ENCODE peak calls at places on chromosomes 6 and 20, in ten cellular contexts. X is EH; Y is heart left ventricle; L is activated CD8-positive, alpha-beta T cell treated with anti-CD3 and anti-CD28 coated beads for 36 hours; H is activated CD8-positive, alpha-beta memory T cell treated with anti-CD3 and anti-CD28 coated beads for 48 hours; C is AG08395; E is Calu3; Q is stimulated activated CD8-positive, alpha-beta memory T cell treated with anti-CD3 and anti-CD28 coated beads, Interleukin-12 subunit alpha, Interleukin-12 subunit beta, amount 100 ng/mL, for 4 hours; W is GM19239; T is AG04449. A is an unnamed sample.
A peak's percentile ranks its signal among the peaks of the same experiment; 100 is the strongest.

GRCh38 chr6:148146717-148147116 is 195.9 kb upstream of the SASH1 start:
- DNase-seq in Q (peak; percentile 8), H (peak; percentile 3), E (peak; percentile 8), C (no peak), X (peak; percentile 26), Y (no peak), W (no peak), L (peak; percentile 86), T (no peak), A (no peak)

GRCh38 chr6:112216699-112217551 is 37.4 kb downstream of the LAMA4 start:
- DNase-seq in E (peak; percentile 10), L (no peak), X (peak; percentile 90), W (no peak), H (no peak), T (peak; percentile 63), Y (no peak), Q (no peak), C (peak; percentile 74), A (peak; percentile 86)

GRCh38 chr6:1239805-1240204 is 72.1 kb upstream of the FOXQ1 start:
- DNase-seq in Q (no peak), W (no peak), E (no peak), L (no peak), X (no peak), H (no peak), T (no peak), C (no peak), Y (no peak), A (no peak)

GRCh38 chr6:117272032-117272866 is 6.9 kb downstream of the VGLL2 start:
- DNase-seq in Y (no peak), E (no peak), W (no peak), L (no peak), Q (no peak), H (no peak), X (no peak), T (no peak), C (no peak), A (peak; percentile 4)

GRCh38 chr6:16140607-16141006 is 11.7 kb downstream of the MYLIP start:
- DNase-seq in W (no peak), T (no peak), E (no peak), H (no peak), Q (no peak), Y (no peak), X (no peak), L (no peak), C (no peak), A (no peak)

GRCh38 chr6:153780011-153780410 is 259.0 kb upstream of the OPRM1 start:
- DNase-seq in X (no peak), T (no peak), E (no peak), C (no peak), Q (no peak), Y (no peak), H (no peak), W (no peak), L (no peak), A (no peak)

GRCh38 chr6:73644030-73644429 is 9.8 kb downstream of the SLC17A5 start:
- DNase-seq in T (no peak), W (no peak), Y (no peak), L (no peak), Q (no peak), C (no peak), E (no peak), X (no peak), H (no peak), A (no peak)

GRCh38 chr6:890201-890600 is 197.3 kb upstream of the EXOC2 start:
- DNase-seq in Q (no peak), T (no peak), H (no peak), X (no peak), C (no peak), W (no peak), Y (no peak), E (no peak), L (no peak), A (no peak)

GRCh38 chr6:6611486-6611885 is 23.0 kb downstream of the LY86 start:
- DNase-seq in X (no peak), C (no peak), W (no peak), L (no peak), Q (no peak), T (no peak), Y (no peak), E (no peak), H (no peak), A (no peak)

GRCh38 chr6:116404706-116405105 is 34.0 kb downstream of the DSE start:
- DNase-seq in W (no peak), Y (no peak), T (no peak), H (no peak), Q (no peak), X (no peak), E (no peak), L (no peak), C (no peak), A (peak; percentile 50)

GRCh38 chr20:50055524-50056083 is 57.3 kb downstream of the UBE2V1 start:
- DNase-seq in W (no peak), H (no peak), E (no peak), T (no peak), Y (no peak), X (no peak), Q (no peak), L (no peak), C (no peak), A (no peak)

GRCh38 chr6:120916844-120917243 is 417.4 kb downstream of the TBC1D32 start:
- DNase-seq in E (no peak), Q (no peak), X (no peak), H (no peak), C (no peak), W (no peak), L (no peak), T (no peak), Y (no peak), A (no peak)

GRCh38 chr6:121612916-121613315 is 177.5 kb downstream of the GJA1 start:
- DNase-seq in L (no peak), W (no peak), E (no peak), H (no peak), X (peak; percentile 4), Y (no peak), Q (no peak), T (no peak), C (no peak), A (no peak)

GRCh38 chr6:37314803-37315515 is 38.8 kb upstream of the RNF8 start:
- DNase-seq in X (peak; percentile 47), Q (no peak), E (peak; percentile 53), Y (peak; percentile 56), T (no peak), H (no peak), L (peak; percentile 70), W (peak; percentile 35), C (peak; percentile 20), A (peak; percentile 12)

GRCh38 chr20:48822879-48823385 is 4.9 kb downstream of the PREX1 start:
- DNase-seq in W (no peak), H (no peak), Y (no peak), C (no peak), X (no peak), T (no peak), L (peak; percentile 66), Q (no peak), E (no peak), A (no peak)

GRCh38 chr20:32325706-32326506 is 32.2 kb upstream of the ASXL1 start:
- DNase-seq in C (no peak), X (peak; percentile 90), T (no peak), H (no peak), W (no peak), E (peak; percentile 60), Q (no peak), L (no peak), Y (no peak), A (no peak)

GRCh38 chr20:51650685-51651134 is 108.2 kb upstream of the NFATC2 start:
- DNase-seq in T (no peak), W (no peak), C (peak; percentile 27), Q (no peak), L (no peak), Y (no peak), E (no peak), X (peak; percentile 62), H (no peak), A (peak; percentile 68)

GRCh38 chr6:130743175-130743574 is 84.0 kb upstream of the SMLR1 start:
- DNase-seq in L (no peak), C (no peak), Y (no peak), T (no peak), W (no peak), H (no peak), E (no peak), Q (no peak), X (no peak), A (no peak)

GRCh38 chr6:111210074-111210729 is 122.9 kb downstream of the SLC16A10 start:
- DNase-seq in C (peak; percentile 72), E (peak; percentile 38), X (peak; percentile 67), T (no peak), H (no peak), Y (no peak), W (peak; percentile 34), Q (no peak), L (peak; percentile 12), A (peak; percentile 58)

GRCh38 chr6:40894962-40895799 is 143.8 kb downstream of the UNC5CL start:
- DNase-seq in L (no peak), Q (no peak), H (no peak), X (peak; percentile 74), C (peak; percentile 82), E (peak; percentile 74), W (no peak), Y (peak; percentile 73), T (no peak), A (peak; percentile 70)

GRCh38 chr20:56928007-56928406 is 298.9 kb downstream of the TFAP2C start:
- DNase-seq in C (no peak), L (no peak), X (no peak), Y (no peak), Q (no peak), H (no peak), E (no peak), T (no peak), W (no peak), A (no peak)

GRCh38 chr6:114140416-114140815 is 169.5 kb upstream of the HDAC2 start:
- DNase-seq in H (no peak), L (no peak), T (no peak), X (peak; percentile 6), C (peak; percentile 23), Q (no peak), W (no peak), E (no peak), Y (no peak), A (no peak)

GRCh38 chr6:13261464-13261994 is 66.8 kb downstream of the TBC1D7 start:
- DNase-seq in W (no peak), L (peak; percentile 21), T (no peak), Q (no peak), E (no peak), Y (no peak), H (no peak), C (no peak), X (no peak), A (no peak)

A was measured in AG10803.